ENCODE peak calls at places on chromosomes 6 and 20, in eight cellular contexts. W is H7; V is germinal center; I is psoas muscle; M is activated CD8-positive, alpha-beta memory T cell treated with anti-CD3 and anti-CD28 coated beads for 48 hours; Y is colonic mucosa; X is GM23248; C is AG20443. L is an unnamed sample.

GRCh38 chr6:166591961-166592520 is 5.6 kb upstream of the RAMACL start:
- DNase-seq in V (no peak), X (no peak), Y (no peak), W (no peak), I (peak; percentile 22), C (no peak), M (no peak), L (no peak)

GRCh38 chr20:40897177-40897700 is 131.4 kb upstream of the TOP1 start:
- DNase-seq in M (no peak), C (peak; percentile 57), V (no peak), W (no peak), X (peak; percentile 66), Y (no peak), I (no peak), L (no peak)

GRCh38 chr6:85756982-85757381 is 114.3 kb upstream of the SYNCRIP start:
- DNase-seq in I (no peak), M (no peak), W (no peak), X (peak; percentile 58), V (no peak), Y (no peak), C (peak; percentile 39), L (peak; percentile 2)

GRCh38 chr6:30716879-30717128 is 277 bp downstream of the MDC1 start:
- DNase-seq in I (no peak), C (no peak), X (no peak), M (no peak), W (no peak), Y (no peak), V (no peak), L (no peak)

GRCh38 chr6:136284909-136285308 is 4.7 kb downstream of the BCLAF1 start:
- DNase-seq in Y (no peak), X (peak; percentile 80), C (peak; percentile 24), W (no peak), M (no peak), I (no peak), V (no peak), L (no peak)

GRCh38 chr6:159727717-159728440 is 573 bp downstream of the WTAP start:
- DNase-seq in C (peak; percentile 66), M (no peak), Y (no peak), W (no peak), I (no peak), V (peak; percentile 70), X (peak; percentile 68), L (no peak)

GRCh38 chr6:148146717-148147116 is 195.9 kb upstream of the SASH1 start:
- DNase-seq in V (no peak), C (no peak), I (no peak), W (no peak), M (peak; percentile 3), Y (no peak), X (peak; percentile 1), L (no peak)

GRCh38 chr6:71333700-71334099 is 45.1 kb downstream of the OGFRL1 start:
- DNase-seq in W (no peak), C (peak; percentile 83), X (peak; percentile 93), Y (no peak), I (no peak), V (no peak), M (no peak), L (no peak)

L was measured in NCI-H1048.